ENCODE peak calls at places on chromosomes 1 and 21, in seven cellular contexts. V is ovary, R is tibial nerve, K is SK-N-SH, T is suprapubic skin, M is GM12878, L is H1. U is an unnamed sample.

GRCh38 chr1:231612393-231613089 is 14.0 kb upstream of the DISC1 start:
- DNase-seq in M (peak; percentile 49), K (no peak), R (no peak), T (no peak), L (no peak), V (no peak), U (peak; percentile 62)

GRCh38 chr1:166114419-166114818 is 52.4 kb downstream of the FAM78B start:
- DNase-seq in R (no peak), K (no peak), T (no peak), V (no peak), M (no peak), L (no peak), U (no peak)

GRCh38 chr1:33397994-33398393 is 32.9 kb downstream of the PHC2 start:
- DNase-seq in T (no peak), L (no peak), R (no peak), V (no peak), K (no peak), M (no peak), U (no peak)

GRCh38 chr21:38798481-38798882 is 7.2 kb upstream of the ETS2 start:
- DNase-seq in K (peak; percentile 40), V (no peak), L (no peak), M (no peak), R (no peak), T (no peak), U (peak; percentile 36)

GRCh38 chr1:186183219-186183618 is 191.8 kb downstream of the TPR start:
- DNase-seq in M (no peak), K (no peak), L (no peak), T (no peak), R (peak; percentile 22), V (no peak), U (peak; percentile 26)

GRCh38 chr1:119419109-119419508 is 4.2 kb downstream of the HSD3B2 start:
- DNase-seq in V (no peak), R (no peak), T (no peak), K (no peak), L (no peak), M (no peak), U (no peak)

GRCh38 chr1:168643152-168643551 is 66.7 kb downstream of the XCL1 start:
- DNase-seq in M (no peak), K (no peak), L (no peak), T (no peak), R (no peak), V (no peak), U (no peak)

GRCh38 chr1:37255111-37255795 is 219.1 kb upstream of the ZC3H12A start:
- DNase-seq in T (no peak), M (no peak), V (no peak), K (no peak), L (peak; percentile 93), R (no peak), U (no peak)

GRCh38 chr1:46582972-46583371 is 21.1 kb downstream of the MKNK1 start:
- DNase-seq in T (no peak), R (no peak), V (no peak), K (no peak), L (no peak), M (no peak), U (peak; percentile 57)

GRCh38 chr1:28926629-28927441 is 12.5 kb downstream of the EPB41 start:
- DNase-seq in K (no peak), M (peak; percentile 91), V (no peak), R (no peak), L (peak; percentile 26), T (no peak), U (peak; percentile 28)

GRCh38 chr1:40659649-40659947 is 5.9 kb downstream of the RIMS3 start:
- DNase-seq in R (no peak), M (no peak), T (no peak), L (no peak), V (no peak), K (no peak), U (no peak)

GRCh38 chr1:203590559-203590958 is 36.1 kb upstream of the ATP2B4 start:
- DNase-seq in R (no peak), L (no peak), T (no peak), V (no peak), M (no peak), K (no peak), U (no peak)

GRCh38 chr21:17793675-17794123 is 25.5 kb downstream of the C21orf91 start:
- DNase-seq in T (no peak), V (no peak), R (no peak), K (peak; percentile 39), M (no peak), L (no peak), U (no peak)

GRCh38 chr1:54945393-54945936 is 35.0 kb upstream of the TMEM61 start:
- DNase-seq in K (no peak), M (no peak), V (no peak), T (no peak), L (no peak), R (no peak), U (no peak)

GRCh38 chr1:48773133-48773532 is 3.6 kb downstream of the BEND5 start:
- DNase-seq in T (no peak), R (no peak), V (no peak), K (no peak), M (no peak), L (no peak), U (no peak)

GRCh38 chr1:48772221-48772620 is 4.5 kb downstream of the BEND5 start:
- DNase-seq in K (no peak), M (no peak), L (no peak), V (no peak), T (no peak), R (no peak), U (no peak)

GRCh38 chr1:48775817-48776399 is 783 bp downstream of the BEND5 start:
- DNase-seq in V (no peak), R (no peak), K (peak; percentile 20), L (no peak), T (no peak), M (no peak), U (no peak)

GRCh38 chr1:48776400-48777218 is at the start of gene BEND5:
- DNase-seq in V (peak; percentile 76), K (peak; percentile 94), L (peak; percentile 81), M (no peak), R (no peak), T (peak; percentile 87), U (peak; percentile 25)

DNA sequence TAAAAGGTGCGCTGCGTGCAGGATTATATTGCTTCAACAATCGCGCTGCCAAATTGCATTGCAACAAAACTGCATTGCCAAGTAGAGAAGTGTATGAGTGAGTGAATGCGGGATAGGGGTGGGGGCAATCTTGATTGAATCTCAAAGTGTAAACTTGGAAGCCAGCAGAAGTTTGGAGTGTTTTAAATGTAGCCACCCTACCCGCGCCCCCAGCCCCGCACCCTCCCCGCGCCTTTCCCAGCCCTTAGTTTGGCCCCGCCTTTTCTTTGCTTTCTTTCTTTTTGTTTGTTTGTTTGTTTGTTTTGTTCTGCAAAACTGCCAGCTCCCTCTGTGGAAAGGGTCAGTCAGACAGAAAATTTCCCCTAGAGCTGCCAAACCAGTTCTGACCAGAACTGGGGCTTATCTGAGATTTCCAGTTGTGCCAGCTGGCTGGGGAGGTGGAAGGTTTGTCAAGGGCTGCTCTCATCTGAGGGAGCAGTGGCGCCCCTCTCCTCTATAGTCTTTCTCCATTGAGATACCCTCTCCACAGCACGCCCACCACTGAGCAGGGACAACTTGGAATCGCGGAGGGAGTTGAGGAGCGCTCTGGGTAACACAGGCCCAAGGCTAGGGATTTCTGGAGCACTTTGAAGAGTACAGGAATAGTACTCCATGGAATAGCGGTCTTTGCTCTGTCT is 666 bp upstream of the BEND5 start:
- DNase-seq in R (no peak), K (peak; percentile 50), L (peak; percentile 46), T (no peak), V (peak; percentile 33), M (no peak), U (no peak)
- H3K4me1 ChIP-seq in R (peaks cover 5% of the 10 kb centered on the region), K (peaks cover 4% of the 10 kb centered on the region), L (no peaks in the 10 kb centered on the region), T (peaks cover 21% of the 10 kb centered on the region), V (peaks cover 7% of the 10 kb centered on the region), M (no peaks in the 10 kb centered on the region), U (peaks cover 6% of the 10 kb centered on the region)

DNA sequence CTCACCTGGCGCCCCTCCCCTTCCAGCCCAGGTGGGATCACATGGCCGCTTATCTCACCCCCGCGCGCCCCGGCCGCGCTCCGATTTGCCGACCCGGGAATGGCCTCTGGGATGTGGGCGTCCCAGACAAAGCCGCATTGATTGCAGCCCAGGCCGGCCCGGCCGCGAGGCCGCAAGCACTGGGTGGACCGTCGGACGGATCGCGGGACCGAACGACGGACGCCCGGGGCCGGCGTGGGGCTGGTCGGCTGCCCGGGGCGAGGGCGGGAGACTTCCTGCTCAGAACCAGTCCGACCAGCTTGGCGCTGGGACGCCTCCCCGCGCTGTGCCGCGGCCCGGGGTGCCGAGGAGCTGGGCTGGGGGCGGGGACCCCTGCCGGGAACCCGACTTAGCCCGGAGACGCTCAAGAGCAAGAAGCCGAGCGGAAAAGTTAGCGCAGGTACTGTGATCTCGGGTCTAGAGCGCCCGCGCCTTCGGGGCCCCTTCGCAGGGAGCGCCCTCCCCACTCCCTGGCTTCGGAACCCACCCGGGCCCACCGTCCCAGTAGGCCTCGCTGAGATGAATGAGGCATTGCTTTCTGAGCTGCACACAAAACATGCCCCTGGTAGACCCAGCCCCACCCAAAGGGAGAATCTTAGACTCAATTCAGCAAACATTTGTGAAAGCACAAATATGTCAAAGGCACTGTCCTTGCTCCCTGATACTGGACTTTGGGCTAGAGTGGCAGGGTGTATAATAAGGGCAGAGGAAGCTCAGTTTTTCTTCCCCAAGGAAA is 415 bp upstream of the LAD1 start:
- DNase-seq in T (no peak), V (no peak), M (no peak), K (no peak), R (no peak), L (peak; percentile 85), U (peak; percentile 61)
- TF ChIP-seq EP300 in T (no peak), V (no peak), M (no peak), K (no peak), R (no peak), L (no peak), U (no peak)

GRCh38 chr1:151005729-151006330 is 872 bp downstream of the MINDY1 start:
- DNase-seq in M (no peak), R (no peak), T (no peak), K (no peak), V (no peak), L (no peak), U (no peak)

GRCh38 chr1:151002611-151003010 is 4.1 kb downstream of the MINDY1 start:
- DNase-seq in V (no peak), M (no peak), K (no peak), R (no peak), T (no peak), L (no peak), U (no peak)

GRCh38 chr1:151002006-151002405 is 4.7 kb downstream of the MINDY1 start:
- DNase-seq in M (no peak), T (no peak), K (no peak), V (no peak), R (no peak), L (no peak), U (no peak)

GRCh38 chr1:151001592-151001991 is 5.1 kb downstream of the MINDY1 start:
- DNase-seq in V (no peak), L (no peak), T (no peak), K (no peak), M (no peak), R (no peak), U (no peak)

DNA sequence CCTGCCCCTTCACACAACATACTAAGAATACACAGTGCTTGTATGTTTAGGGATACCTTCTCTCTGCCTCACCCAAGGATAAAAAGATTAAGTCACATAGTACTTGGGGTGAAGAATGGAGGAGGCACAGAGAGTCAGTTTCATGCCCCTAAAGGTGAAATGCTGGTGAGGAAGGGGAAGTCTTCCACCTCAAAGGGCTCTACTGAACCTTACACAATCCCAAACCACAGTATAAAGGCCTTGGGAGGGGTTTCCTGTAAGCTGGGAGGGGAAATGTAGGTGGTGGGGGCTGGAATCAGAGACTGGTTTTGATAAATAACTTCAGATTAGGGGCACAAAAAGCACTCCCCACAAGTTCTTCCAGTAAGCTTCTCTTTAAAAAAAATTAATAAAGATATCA is 3.5 kb downstream of the MINDY1 start:
- DNase-seq in K (no peak), T (no peak), R (no peak), M (no peak), L (no peak), V (no peak), U (no peak)
- H3K36me3 ChIP-seq in K (peaks cover 11% of the 10 kb centered on the region), T (peaks cover 42% of the 10 kb centered on the region), R (peaks cover 44% of the 10 kb centered on the region), M (no peaks in the 10 kb centered on the region), L (no peaks in the 10 kb centered on the region), V (no peaks in the 10 kb centered on the region), U (peaks cover 6% of the 10 kb centered on the region)

GRCh38 chr1:64137569-64137936 is 65.9 kb upstream of the UBE2U start:
- DNase-seq in V (no peak), K (no peak), M (no peak), T (no peak), R (no peak), L (no peak), U (no peak)
- H3K4me1 ChIP-seq in V (peaks cover 3% of the 10 kb centered on the region), K (peaks cover 13% of the 10 kb centered on the region), M (no peaks in the 10 kb centered on the region), T (peaks cover 6% of the 10 kb centered on the region), R (peaks cover 5% of the 10 kb centered on the region), L (no peaks in the 10 kb centered on the region), U (peaks cover 4% of the 10 kb centered on the region)